ENCODE peak calls at places on chromosomes 4 and X, in nine cellular contexts. A, U, Q, M, F, J, C, G and B are unnamed samples.

GRCh38 chr4:127601029-127601428 is 31.7 kb upstream of the INTU start:
- DNase-seq in A (no peak), U (no peak), Q (no peak), M (no peak), F (no peak), J (no peak), C (peak; percentile 52), G (no peak), B (peak; percentile 14)

GRCh38 chrX:17500145-17500579 is 125.2 kb downstream of the NHS start:
- DNase-seq in A (no peak), U (no peak), Q (no peak), M (no peak), F (no peak), J (peak; percentile 24), C (peak; percentile 33), G (no peak), B (no peak)

GRCh38 chr4:117417856-117418255 is 332.5 kb upstream of the TRAM1L1 start:
- DNase-seq in A (no peak), U (no peak), Q (no peak), M (no peak), F (no peak), J (peak; percentile 48), C (no peak), G (no peak), B (no peak)

GRCh38 chrX:1676866-1677265 is 62.0 kb downstream of the ASMT start:
- DNase-seq in A (no peak), U (no peak), Q (no peak), M (no peak), F (no peak), J (no peak), C (no peak), G (no peak), B (no peak)

GRCh38 chr4:124459922-124460301 is 252.6 kb downstream of the ANKRD50 start:
- DNase-seq in A (no peak), U (no peak), Q (no peak), M (peak; percentile 46), F (peak; percentile 19), J (no peak), C (peak; percentile 45), G (no peak), B (peak; percentile 40)

GRCh38 chrX:67651437-67652142 is 107.8 kb downstream of the AR start:
- DNase-seq in A (no peak), U (no peak), Q (no peak), M (no peak), F (no peak), J (no peak), C (no peak), G (no peak), B (no peak)

GRCh38 chr4:95929448-95930064 is 89.7 kb downstream of the PDHA2 start:
- DNase-seq in A (peak; percentile 6), U (no peak), Q (no peak), M (peak; percentile 25), F (no peak), J (no peak), C (no peak), G (no peak), B (no peak)

GRCh38 chr4:125004676-125005075 is 292.1 kb upstream of the ANKRD50 start:
- DNase-seq in A (no peak), U (no peak), Q (no peak), M (no peak), F (no peak), J (no peak), C (no peak), G (no peak), B (no peak)

GRCh38 chr4:40881096-40881495 is 131.3 kb downstream of the NSUN7 start:
- DNase-seq in A (no peak), U (no peak), Q (no peak), M (no peak), F (no peak), J (no peak), C (no peak), G (no peak), B (no peak)

GRCh38 chr4:87224036-87224923 is 3.9 kb upstream of the KLHL8 start:
- DNase-seq in A (no peak), U (no peak), Q (no peak), M (peak; percentile 45), F (no peak), J (no peak), C (no peak), G (no peak), B (no peak)

GRCh38 chr4:95547708-95548471 is 883 bp downstream of the UNC5C start:
- DNase-seq in A (peak; percentile 24), U (no peak), Q (peak; percentile 70), M (peak; percentile 73), F (no peak), J (no peak), C (peak; percentile 12), G (peak; percentile 29), B (peak; percentile 5)

GRCh38 chrX:21943460-21944135 is 3.1 kb downstream of the SMS start:
- DNase-seq in A (no peak), U (no peak), Q (no peak), M (no peak), F (no peak), J (peak; percentile 83), C (peak; percentile 81), G (no peak), B (peak; percentile 78)

GRCh38 chr4:4521767-4522166 is 20.1 kb downstream of the STX18 start:
- DNase-seq in A (no peak), U (no peak), Q (no peak), M (no peak), F (no peak), J (no peak), C (no peak), G (no peak), B (no peak)

GRCh38 chrX:45596190-45596808 is 395.6 kb upstream of the DIPK2B start:
- DNase-seq in A (peak; percentile 4), U (no peak), Q (no peak), M (no peak), F (no peak), J (no peak), C (peak; percentile 24), G (no peak), B (peak; percentile 50)